ENCODE peak calls at places on chromosomes 11 and 22, in six cellular contexts. B, J, R, A, I and D are unnamed samples.
A peak's percentile ranks its signal among the peaks of the same experiment; 100 is the strongest.

GRCh38 chr11:2507212-2507901 is 62.5 kb downstream of the KCNQ1 start:
- DNase-seq in B (no peak), J (no peak), R (no peak), A (no peak), I (no peak), D (no peak)

GRCh38 chr11:75103380-75104026 is 6.8 kb upstream of the OR2AT4 start:
- DNase-seq in B (no peak), J (no peak), R (peak; percentile 50), A (peak; percentile 25), I (no peak), D (no peak)

GRCh38 chr11:12800032-12800671 is 125.9 kb downstream of the TEAD1 start:
- DNase-seq in B (peak; percentile 74), J (peak; percentile 86), R (no peak), A (peak; percentile 56), I (no peak), D (no peak)

GRCh38 chr22:50293441-50294318 is 13.8 kb downstream of the PLXNB2 start:
- DNase-seq in B (no peak), J (peak; percentile 87), R (no peak), A (no peak), I (no peak), D (peak; percentile 85)

GRCh38 chr11:33716236-33716635 is 15.6 kb upstream of the C11orf91 start:
- DNase-seq in B (no peak), J (no peak), R (no peak), A (peak; percentile 24), I (no peak), D (no peak)

GRCh38 chr22:46942816-46943783 is 180.7 kb downstream of the TBC1D22A start:
- DNase-seq in B (no peak), J (no peak), R (no peak), A (no peak), I (no peak), D (no peak)

GRCh38 chr11:47139878-47140277 is 36.8 kb downstream of the ARFGAP2 start:
- DNase-seq in B (no peak), J (no peak), R (no peak), A (no peak), I (no peak), D (no peak)

GRCh38 chr11:2212411-2213251 is 41.0 kb upstream of the TH start:
- DNase-seq in B (no peak), J (peak; percentile 54), R (no peak), A (no peak), I (no peak), D (no peak)

GRCh38 chr11:76786053-76787014 is 3.2 kb downstream of the TSKU start:
- DNase-seq in B (no peak), J (no peak), R (no peak), A (no peak), I (no peak), D (no peak)

GRCh38 chr11:36840378-36840777 is 242.3 kb upstream of the RAG2 start:
- DNase-seq in B (no peak), J (no peak), R (no peak), A (no peak), I (no peak), D (no peak)

GRCh38 chr22:39349506-39349966 is 255 bp upstream of the SYNGR1 start:
- DNase-seq in B (no peak), J (no peak), R (no peak), A (peak; percentile 95), I (no peak), D (peak; percentile 56)

GRCh38 chr11:76690736-76691135 is 20.2 kb upstream of the LRRC32 start:
- DNase-seq in B (no peak), J (no peak), R (no peak), A (no peak), I (no peak), D (no peak)

GRCh38 chr11:74948546-74948897 is 369 bp downstream of the XRRA1 start:
- DNase-seq in B (no peak), J (peak; percentile 22), R (no peak), A (no peak), I (no peak), D (no peak)

GRCh38 chr22:24592846-24593809 is at the start of gene LRRC75B:
- DNase-seq in B (peak; percentile 47), J (peak; percentile 85), R (no peak), A (peak; percentile 82), I (peak; percentile 46), D (peak; percentile 88)

GRCh38 chr11:104625246-104625645 is 273.0 kb downstream of the CASP12 start:
- DNase-seq in B (no peak), J (no peak), R (no peak), A (no peak), I (no peak), D (no peak)

GRCh38 chr11:104620991-104621390 is 277.3 kb downstream of the CASP12 start:
- DNase-seq in B (no peak), J (no peak), R (no peak), A (no peak), I (no peak), D (no peak)

GRCh38 chr11:104619751-104620150 is 278.5 kb downstream of the CASP12 start:
- DNase-seq in B (no peak), J (no peak), R (no peak), A (no peak), I (no peak), D (no peak)

GRCh38 chr11:104624021-104624420 is 274.2 kb downstream of the CASP12 start:
- DNase-seq in B (no peak), J (no peak), R (no peak), A (no peak), I (no peak), D (no peak)

DNA sequence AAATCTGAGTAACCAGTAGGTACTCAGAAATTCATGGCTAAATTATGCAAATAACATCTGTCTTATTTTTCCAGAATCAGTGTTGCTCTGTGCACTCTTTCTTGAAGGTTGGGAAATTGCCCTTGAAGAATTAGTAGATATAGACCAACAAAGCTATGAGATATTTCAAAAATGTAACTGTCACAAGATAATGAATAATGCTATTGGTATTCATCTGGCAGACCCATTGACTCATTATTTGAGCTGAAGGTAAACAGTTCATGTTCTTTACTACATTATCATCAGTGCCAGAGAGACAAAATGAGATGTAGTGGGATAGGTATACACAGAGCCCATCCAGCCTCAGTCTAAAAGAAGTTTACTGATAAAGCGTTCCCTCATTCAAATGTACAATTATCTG is 274.7 kb downstream of the CASP12 start:
- DNase-seq in B (no peak), J (no peak), R (no peak), A (no peak), I (no peak), D (no peak)
- TF ChIP-seq ATF3 in B (no peak), J (no peak), R (no peak), A (no peak), I (no peak), D (no peak)

GRCh38 chr11:112156594-112157273 is 7.2 kb downstream of the IL18 start:
- DNase-seq in B (no peak), J (no peak), R (no peak), A (no peak), I (no peak), D (no peak)
- TF ChIP-seq ATF3 in B (no peak), J (no peak), R (no peak), A (no peak), I (no peak), D (no peak)

GRCh38 chr11:10785146-10785474 is 23.6 kb downstream of the EIF4G2 start:
- DNase-seq in B (no peak), J (no peak), R (no peak), A (no peak), I (no peak), D (no peak)
- TF ChIP-seq ATF3 in B (no peak), J (no peak), R (no peak), A (no peak), I (no peak), D (no peak)

GRCh38 chr11:124843616-124843910 is 21.7 kb upstream of the ROBO3 start:
- DNase-seq in B (no peak), J (no peak), R (no peak), A (no peak), I (no peak), D (no peak)
- TF ChIP-seq ATF3 in B (no peak), J (no peak), R (no peak), A (no peak), I (no peak), D (no peak)

DNA sequence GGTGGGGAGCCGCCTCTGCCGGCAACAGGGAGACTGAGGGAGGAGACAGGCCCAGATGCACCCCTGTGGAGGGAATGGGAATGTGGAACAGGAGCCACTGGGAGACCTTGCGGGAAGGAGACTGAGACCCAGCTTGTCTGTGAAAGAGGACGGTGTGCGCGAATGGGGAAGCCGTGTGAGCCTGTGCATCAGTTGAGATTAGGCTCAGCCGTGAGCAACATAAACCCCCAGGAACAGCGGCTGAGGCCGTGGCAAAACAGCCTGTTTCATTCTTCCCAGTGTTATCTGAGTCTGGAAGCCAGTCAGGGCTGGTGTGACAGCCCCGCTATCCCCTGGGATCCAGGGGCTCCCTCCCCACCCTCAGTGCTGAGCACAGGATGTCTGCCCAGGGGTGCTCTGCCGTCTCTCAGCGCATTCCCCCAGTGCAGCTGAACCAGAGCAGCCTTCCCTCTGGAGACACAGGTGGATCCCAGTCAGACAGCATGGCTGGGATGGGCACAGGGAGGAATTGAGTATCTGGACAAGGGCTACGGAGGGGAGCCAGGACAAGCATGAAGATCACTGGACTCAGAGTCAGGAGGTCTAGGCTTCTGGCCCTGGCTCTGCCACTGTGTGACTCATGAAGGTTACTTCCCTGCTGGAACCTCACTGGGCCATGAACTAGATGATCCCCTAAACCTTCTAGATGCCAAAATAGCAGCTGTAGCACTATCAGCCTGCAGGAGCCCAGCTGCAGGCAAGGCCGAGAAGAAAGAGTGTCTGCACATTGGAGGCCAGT is 8.5 kb downstream of the OAF start:
- DNase-seq in B (no peak), J (no peak), R (no peak), A (no peak), I (no peak), D (no peak)
- TF ChIP-seq ATF3 in B (no peak), J (no peak), R (no peak), A (no peak), I (no peak), D (no peak)